ENCODE peak calls at places on chromosomes 7 and 10, in five cellular contexts. One of them, this sample, is unnamed.

GRCh38 chr10:68231106-68231901 is 609 bp downstream of the ATOH7 start:
- DNase-seq in K562: peak
- DNase-seq in GM12878: no peak
- DNase-seq in HepG2: peak
- DNase-seq in IMR-90: peak
- DNase-seq in this sample: peak

GRCh38 chr10:110081914-110082313 is 74.1 kb downstream of the ADD3 start:
- DNase-seq in K562: peak
- DNase-seq in GM12878: no peak
- DNase-seq in HepG2: peak
- DNase-seq in IMR-90: no peak
- DNase-seq in this sample: no peak

GRCh38 chr7:139548302-139549028 is 25.0 kb downstream of the CLEC2L start:
- DNase-seq in K562: no peak
- DNase-seq in HepG2: no peak
- DNase-seq in GM12878: no peak
- DNase-seq in IMR-90: no peak
- DNase-seq in this sample: peak

GRCh38 chr7:78479348-78479747 is 680.8 kb downstream of the PHTF2 start:
- DNase-seq in K562: no peak
- DNase-seq in GM12878: no peak
- DNase-seq in HepG2: no peak
- DNase-seq in IMR-90: peak
- DNase-seq in this sample: no peak

GRCh38 chr10:132865236-132865635 is 77.1 kb downstream of the CFAP46 start:
- DNase-seq in IMR-90: no peak
- DNase-seq in K562: no peak
- DNase-seq in GM12878: no peak
- DNase-seq in HepG2: no peak
- DNase-seq in this sample: no peak

GRCh38 chr10:58424176-58424575 is 39.0 kb downstream of the TFAM start:
- DNase-seq in GM12878: no peak
- DNase-seq in HepG2: no peak
- DNase-seq in IMR-90: peak
- DNase-seq in K562: no peak
- DNase-seq in this sample: no peak

GRCh38 chr10:91208645-91209044 is 11.8 kb upstream of the PCGF5 start:
- DNase-seq in GM12878: no peak
- DNase-seq in IMR-90: no peak
- DNase-seq in HepG2: no peak
- DNase-seq in K562: no peak
- DNase-seq in this sample: no peak

GRCh38 chr7:70113543-70113942 is 515.3 kb downstream of the AUTS2 start:
- DNase-seq in IMR-90: no peak
- DNase-seq in K562: no peak
- DNase-seq in GM12878: no peak
- DNase-seq in HepG2: no peak
- DNase-seq in this sample: peak

GRCh38 chr10:31739759-31740158 is 188.9 kb downstream of the ARHGAP12 start:
- DNase-seq in IMR-90: peak
- DNase-seq in GM12878: no peak
- DNase-seq in HepG2: no peak
- DNase-seq in K562: no peak
- DNase-seq in this sample: no peak

GRCh38 chr10:5092375-5092774 is 1.8 kb upstream of the AKR1C3 start:
- DNase-seq in GM12878: no peak
- DNase-seq in HepG2: no peak
- DNase-seq in IMR-90: no peak
- DNase-seq in K562: no peak
- DNase-seq in this sample: no peak

GRCh38 chr10:53209941-53210611 is 437.5 kb upstream of the MBL2 start:
- DNase-seq in IMR-90: peak
- DNase-seq in K562: no peak
- DNase-seq in HepG2: peak
- DNase-seq in GM12878: no peak
- DNase-seq in this sample: peak

GRCh38 chr7:108222236-108222892 is 92.2 kb upstream of the LAMB4 start:
- DNase-seq in K562: no peak
- DNase-seq in IMR-90: peak
- DNase-seq in GM12878: no peak
- DNase-seq in HepG2: peak
- DNase-seq in this sample: no peak

GRCh38 chr10:70887804-70888800 is at the start of gene PCBD1:
- DNase-seq in HepG2: peak
- DNase-seq in K562: peak
- DNase-seq in IMR-90: peak
- DNase-seq in GM12878: no peak
- DNase-seq in this sample: peak

GRCh38 chr10:91360434-91360833 is 49.7 kb upstream of the HECTD2 start:
- DNase-seq in HepG2: no peak
- DNase-seq in K562: no peak
- DNase-seq in IMR-90: no peak
- DNase-seq in GM12878: no peak
- DNase-seq in this sample: no peak

GRCh38 chr10:43218951-43219837 is 47.7 kb downstream of the RASGEF1A start:
- DNase-seq in HepG2: no peak
- DNase-seq in IMR-90: no peak
- DNase-seq in GM12878: no peak
- DNase-seq in K562: no peak
- DNase-seq in this sample: peak

GRCh38 chr7:100400656-100401055 is 27.4 kb downstream of the PILRA start:
- DNase-seq in GM12878: no peak
- DNase-seq in K562: peak
- DNase-seq in IMR-90: no peak
- DNase-seq in HepG2: peak
- DNase-seq in this sample: peak

GRCh38 chr7:100400041-100400440 is 26.8 kb downstream of the PILRA start:
- DNase-seq in GM12878: no peak
- DNase-seq in HepG2: no peak
- DNase-seq in K562: no peak
- DNase-seq in IMR-90: no peak
- DNase-seq in this sample: no peak

GRCh38 chr7:100401811-100402210 is 26.7 kb downstream of the ZCWPW1 start:
- DNase-seq in K562: no peak
- DNase-seq in IMR-90: no peak
- DNase-seq in GM12878: no peak
- DNase-seq in HepG2: no peak
- DNase-seq in this sample: peak

GRCh38 chr7:100398239-100398638 is 25.0 kb downstream of the PILRA start:
- DNase-seq in GM12878: no peak
- DNase-seq in IMR-90: no peak
- DNase-seq in HepG2: no peak
- DNase-seq in K562: no peak
- DNase-seq in this sample: no peak

GRCh38 chr7:100402241-100402640 is 26.3 kb downstream of the ZCWPW1 start:
- DNase-seq in K562: no peak
- DNase-seq in IMR-90: no peak
- DNase-seq in GM12878: no peak
- DNase-seq in HepG2: no peak
- DNase-seq in this sample: no peak
- TF ChIP-seq SMC3 in K562: no peak
- TF ChIP-seq SMC3 in IMR-90: no peak
- TF ChIP-seq SMC3 in GM12878: no peak
- TF ChIP-seq SMC3 in HepG2: no peak
- TF ChIP-seq SMC3 in this sample: no peak

GRCh38 chr10:44567471-44567870 is 182.6 kb upstream of the CXCL12 start:
- DNase-seq in HepG2: no peak
- DNase-seq in GM12878: no peak
- DNase-seq in IMR-90: peak
- DNase-seq in K562: no peak
- DNase-seq in this sample: no peak

GRCh38 chr10:44566786-44567185 is 181.9 kb upstream of the CXCL12 start:
- DNase-seq in HepG2: no peak
- DNase-seq in K562: no peak
- DNase-seq in GM12878: no peak
- DNase-seq in IMR-90: no peak
- DNase-seq in this sample: no peak

GRCh38 chr10:44569193-44570091 is 184.5 kb upstream of the CXCL12 start:
- DNase-seq in IMR-90: peak
- DNase-seq in GM12878: no peak
- DNase-seq in K562: no peak
- DNase-seq in HepG2: no peak
- DNase-seq in this sample: no peak

DNA sequence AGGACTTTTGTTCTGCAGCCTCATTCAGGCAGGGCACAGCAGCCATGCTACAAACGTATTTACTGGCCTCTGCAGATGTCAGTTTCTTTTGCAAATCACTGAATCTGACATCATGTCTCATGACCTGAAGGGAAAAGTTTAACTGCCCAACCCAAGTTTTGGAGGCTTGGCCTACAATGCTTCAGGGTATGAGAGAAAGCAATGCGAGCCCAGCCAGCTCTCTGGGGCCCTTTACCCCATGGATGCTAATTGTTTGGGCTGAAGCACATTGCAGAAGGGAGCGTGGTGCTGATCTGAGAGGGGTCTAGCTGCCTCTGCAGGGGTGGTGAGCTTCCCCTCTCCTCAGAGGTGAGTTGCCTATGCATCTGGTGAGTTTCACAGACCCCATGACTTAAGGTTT is 179.9 kb upstream of the CXCL12 start:
- DNase-seq in IMR-90: no peak
- DNase-seq in GM12878: no peak
- DNase-seq in HepG2: no peak
- DNase-seq in K562: no peak
- DNase-seq in this sample: no peak
- H2AFZ ChIP-seq in IMR-90: no peak
- H2AFZ ChIP-seq in GM12878: no peak
- H2AFZ ChIP-seq in HepG2: no peak
- H2AFZ ChIP-seq in K562: no peak
- H2AFZ ChIP-seq in this sample: no peak

GRCh38 chr10:6348091-6348862 is 145.5 kb downstream of the PFKFB3 start:
- DNase-seq in IMR-90: no peak
- DNase-seq in GM12878: peak
- DNase-seq in K562: no peak
- DNase-seq in HepG2: no peak
- DNase-seq in this sample: no peak
- TF ChIP-seq SMC3 in IMR-90: no peak
- TF ChIP-seq SMC3 in GM12878: no peak
- TF ChIP-seq SMC3 in K562: no peak
- TF ChIP-seq SMC3 in HepG2: no peak
- TF ChIP-seq SMC3 in this sample: no peak

DNA sequence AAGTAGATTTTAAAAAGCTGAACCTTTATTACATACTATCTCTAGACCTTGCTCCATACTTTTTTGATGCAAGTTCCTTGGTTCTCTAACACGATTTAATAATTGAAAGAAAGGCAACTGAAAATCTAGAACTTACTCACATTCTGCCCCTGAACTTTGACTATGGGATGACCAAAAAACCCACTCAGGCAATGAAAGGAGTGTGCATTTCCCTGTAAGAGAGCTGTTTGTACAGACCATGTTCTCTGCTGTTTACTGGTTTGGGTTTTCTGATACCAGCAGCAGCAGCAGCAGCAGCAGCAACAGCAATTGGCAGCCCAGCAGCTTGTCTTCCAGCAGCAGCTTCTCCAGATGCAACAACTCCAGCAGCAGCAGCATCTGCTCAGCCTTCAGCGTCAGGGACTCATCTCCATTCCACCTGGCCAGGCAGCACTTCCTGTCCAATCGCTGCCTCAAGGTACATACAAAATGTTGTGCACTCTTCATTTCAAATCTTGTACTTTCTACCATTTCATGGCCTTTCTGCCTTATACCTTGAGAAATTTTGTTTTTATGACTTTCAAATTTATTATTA is 216.7 kb downstream of the FOXP2 start:
- DNase-seq in K562: no peak
- DNase-seq in IMR-90: no peak
- DNase-seq in GM12878: no peak
- DNase-seq in HepG2: no peak
- DNase-seq in this sample: no peak
- H2AFZ ChIP-seq in K562: no peak
- H2AFZ ChIP-seq in IMR-90: peak
- H2AFZ ChIP-seq in GM12878: no peak
- H2AFZ ChIP-seq in HepG2: no peak
- H2AFZ ChIP-seq in this sample: no peak

GRCh38 chr10:49070701-49071100 is 44.6 kb downstream of the VSTM4 start:
- DNase-seq in IMR-90: no peak
- DNase-seq in HepG2: no peak
- DNase-seq in K562: no peak
- DNase-seq in GM12878: no peak
- DNase-seq in this sample: no peak
- TF ChIP-seq SMC3 in IMR-90: no peak
- TF ChIP-seq SMC3 in HepG2: no peak
- TF ChIP-seq SMC3 in K562: no peak
- TF ChIP-seq SMC3 in GM12878: no peak
- TF ChIP-seq SMC3 in this sample: no peak

This sample was measured in SK-N-SH.